ENCODE peak calls at places on chromosome 7, in six cellular contexts. H is fibroblast of villous mesenchyme; U is brain microvascular endothelial cell; A is CD8-positive, alpha-beta T cell; B is body of pancreas; Q is cardiac muscle cell. P is an unnamed sample.

GRCh38 chr7:46525876-46526275 is 604.8 kb upstream of the IGFBP3 start:
- DNase-seq in H (no peak), U (peak; percentile 56), A (no peak), B (peak; percentile 63), Q (peak; percentile 29), P (peak; percentile 91)

GRCh38 chr7:80916770-80917681 is 1.8 kb downstream of the SEMA3C start:
- DNase-seq in H (peak; percentile 47), U (peak; percentile 77), A (no peak), B (no peak), Q (peak; percentile 64), P (peak; percentile 80)

GRCh38 chr7:70736715-70737460 is 395.1 kb upstream of the GALNT17 start:
- DNase-seq in H (peak; percentile 65), U (peak; percentile 56), A (no peak), B (no peak), Q (peak; percentile 82), P (peak; percentile 69)

GRCh38 chr7:43479042-43479441 is 103.9 kb upstream of the STK17A start:
- DNase-seq in H (no peak), U (no peak), A (no peak), B (no peak), Q (no peak), P (no peak)

GRCh38 chr7:158070222-158070920 is 517.3 kb downstream of the PTPRN2 start:
- DNase-seq in H (no peak), U (no peak), A (no peak), B (no peak), Q (no peak), P (no peak)

GRCh38 chr7:94298943-94299342 is 95.8 kb upstream of the COL1A2 start:
- DNase-seq in H (peak; percentile 60), U (peak; percentile 56), A (no peak), B (no peak), Q (peak; percentile 68), P (peak; percentile 77)

GRCh38 chr7:14806886-14807285 is 95.7 kb downstream of the DGKB start:
- DNase-seq in H (no peak), U (no peak), A (no peak), B (no peak), Q (peak; percentile 12), P (peak; percentile 41)

GRCh38 chr7:101099969-101100781 is 14.9 kb downstream of the TRIM56 start:
- DNase-seq in H (peak; percentile 98), U (peak; percentile 100), A (peak; percentile 23), B (peak; percentile 90), Q (peak; percentile 99), P (peak; percentile 99)

GRCh38 chr7:36659638-36660341 is 64.5 kb downstream of the AOAH start:
- DNase-seq in H (no peak), U (no peak), A (no peak), B (no peak), Q (no peak), P (no peak)

GRCh38 chr7:151031011-151031410 is 2.8 kb downstream of the ABCB8 start:
- DNase-seq in H (peak; percentile 75), U (no peak), A (no peak), B (no peak), Q (no peak), P (no peak)

GRCh38 chr7:151034312-151035023 is 6.2 kb downstream of the ABCB8 start:
- DNase-seq in H (no peak), U (no peak), A (no peak), B (no peak), Q (no peak), P (no peak)

GRCh38 chr7:151035024-151035717 is 6.9 kb downstream of the ABCB8 start:
- DNase-seq in H (no peak), U (no peak), A (no peak), B (no peak), Q (no peak), P (no peak)

GRCh38 chr7:151033864-151034249 is 5.6 kb downstream of the ABCB8 start:
- DNase-seq in H (no peak), U (no peak), A (no peak), B (no peak), Q (no peak), P (no peak)

DNA sequence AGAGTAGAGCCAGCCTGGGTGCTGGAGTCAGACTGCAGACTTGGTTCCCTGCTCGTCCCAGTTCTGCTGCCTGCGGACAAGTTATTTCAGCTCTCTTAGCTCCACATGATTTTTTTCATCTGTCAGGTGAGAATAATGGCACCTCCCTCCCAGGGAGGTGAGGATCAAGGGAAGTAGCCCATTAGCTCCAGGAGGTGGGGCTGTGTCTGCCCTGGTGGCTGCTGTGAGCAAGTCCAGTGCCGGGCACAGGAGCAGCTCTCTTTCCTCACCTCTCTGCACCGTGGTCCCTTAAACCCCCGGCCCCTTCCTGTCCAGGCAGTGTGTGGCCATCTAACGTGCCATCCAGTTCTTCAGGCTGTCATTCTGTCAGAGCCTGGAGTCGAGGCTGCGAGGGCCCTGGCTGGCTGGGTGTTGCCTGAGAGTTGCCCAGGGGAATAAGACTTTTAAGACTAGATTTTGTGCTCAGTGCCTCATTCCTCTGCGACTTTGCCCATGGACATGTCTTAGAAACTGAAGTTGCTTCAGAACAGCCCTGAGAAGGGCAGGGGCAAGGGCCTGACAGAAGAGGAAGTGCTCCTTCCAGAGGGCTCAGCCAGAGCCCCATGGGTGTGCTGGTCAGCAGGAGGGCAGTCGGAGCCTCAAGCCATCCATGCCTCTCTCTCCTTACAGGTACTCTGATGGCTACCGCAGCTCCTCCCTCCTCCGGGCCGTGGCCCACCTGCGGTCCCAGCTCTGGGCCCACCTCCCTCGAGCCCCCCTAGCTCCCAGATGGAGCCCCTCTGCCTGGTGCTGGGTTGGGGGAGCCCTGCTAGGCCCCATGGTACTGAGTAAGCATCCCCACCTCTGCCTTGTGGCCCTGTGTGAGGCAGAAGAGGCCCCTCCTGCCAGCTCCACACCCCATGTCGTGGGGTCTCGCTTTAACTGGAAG is 5.0 kb downstream of the ABCB8 start:
- DNase-seq in H (no peak), U (no peak), A (no peak), B (no peak), Q (no peak), P (no peak)
- TF ChIP-seq CTCF in H (no peak), U (peak; percentile 44), A (no peak), B (no peak), Q (no peak), P (peak; percentile 31)

DNA sequence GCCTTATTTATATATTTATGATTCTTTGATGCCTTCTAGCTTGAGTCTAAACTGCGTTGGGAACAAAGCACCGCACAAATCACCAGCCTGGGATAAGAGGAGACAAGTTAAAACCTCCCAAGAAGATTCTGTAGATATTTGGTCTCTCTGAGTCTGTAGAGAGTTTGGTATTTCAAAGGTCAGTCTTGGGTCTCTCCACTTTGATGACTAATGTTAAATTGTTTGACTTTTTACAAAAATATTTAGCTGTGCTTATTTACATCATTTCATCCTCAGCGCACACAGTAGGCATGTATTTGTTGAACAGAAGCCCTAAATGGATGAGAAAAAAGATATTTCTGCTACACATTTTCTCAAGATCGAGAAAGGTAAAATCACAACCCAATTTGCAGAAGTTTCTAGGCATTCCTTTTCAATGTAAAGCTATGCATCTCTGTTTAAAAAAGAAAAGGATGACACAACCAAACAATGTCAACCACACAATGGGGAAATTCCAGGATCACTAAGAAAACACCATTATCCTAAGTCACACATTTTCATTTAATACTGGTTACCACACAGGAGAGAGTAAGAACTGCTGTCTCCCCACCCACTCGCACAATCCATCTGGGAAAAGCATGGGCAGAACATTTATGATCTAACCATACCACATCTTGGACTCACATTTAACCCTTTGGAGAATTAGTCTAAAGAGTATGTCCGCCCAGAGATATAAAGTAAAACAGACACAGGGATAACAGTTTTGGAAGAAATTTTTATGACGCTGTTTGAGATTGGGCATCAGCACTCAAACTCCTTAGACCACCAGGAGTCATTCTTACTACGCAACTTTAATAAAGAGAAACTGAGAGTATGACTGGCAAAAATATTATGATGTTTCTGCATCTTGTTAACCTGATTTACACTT is 4.4 kb downstream of the CDK6 start:
- DNase-seq in H (peak; percentile 88), U (peak; percentile 90), A (no peak), B (no peak), Q (peak; percentile 80), P (peak; percentile 89)
- H3K4me3 ChIP-seq in H (peak overlapping the region; percentile 87), U (peak overlapping the region; percentile 92), A (peak overlapping the region; percentile 85), B (no peak overlapping the region), Q (peak overlapping the region; percentile 82), P (peak overlapping the region; percentile 85)

DNA sequence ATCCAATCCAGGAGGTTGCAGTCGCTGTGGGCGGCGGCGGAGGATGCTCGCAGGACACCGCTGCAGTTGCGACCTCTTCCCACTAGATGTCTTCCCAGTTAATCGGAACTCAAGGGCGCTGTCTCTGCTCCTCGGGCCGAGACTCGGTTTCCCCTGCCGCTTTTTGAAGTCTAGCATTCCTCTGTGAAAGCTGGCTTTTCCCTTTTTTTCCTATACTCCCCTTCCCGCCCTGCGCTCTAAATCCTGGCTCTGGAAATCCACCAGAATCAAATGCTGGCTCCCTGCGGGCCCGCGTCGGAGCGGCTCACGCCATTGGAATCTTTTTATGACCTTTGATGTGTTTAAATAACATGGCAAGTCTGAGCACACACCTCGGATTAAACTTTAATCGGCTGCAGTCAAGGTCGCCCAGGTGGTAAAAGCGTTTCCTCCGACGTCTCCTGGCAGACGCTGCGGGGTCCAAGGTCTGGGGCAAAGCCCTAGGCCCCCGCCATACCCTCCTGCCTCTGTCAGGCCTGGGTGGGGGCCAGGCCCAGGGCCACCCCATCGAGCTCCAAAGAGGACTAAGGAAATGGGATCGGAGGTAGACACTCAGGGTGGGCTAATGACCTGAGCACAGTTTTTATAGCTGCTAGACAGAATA is 10.7 kb upstream of the HOXA13 start:
- DNase-seq in H (peak; percentile 52), U (peak; percentile 40), A (peak; percentile 47), B (peak; percentile 40), Q (peak; percentile 52), P (peak; percentile 61)
- TF ChIP-seq CTCF in H (peak; percentile 82), U (peak; percentile 84), A (peak; percentile 71), B (peak; percentile 29), Q (peak; percentile 85), P (peak; percentile 85)

DNA sequence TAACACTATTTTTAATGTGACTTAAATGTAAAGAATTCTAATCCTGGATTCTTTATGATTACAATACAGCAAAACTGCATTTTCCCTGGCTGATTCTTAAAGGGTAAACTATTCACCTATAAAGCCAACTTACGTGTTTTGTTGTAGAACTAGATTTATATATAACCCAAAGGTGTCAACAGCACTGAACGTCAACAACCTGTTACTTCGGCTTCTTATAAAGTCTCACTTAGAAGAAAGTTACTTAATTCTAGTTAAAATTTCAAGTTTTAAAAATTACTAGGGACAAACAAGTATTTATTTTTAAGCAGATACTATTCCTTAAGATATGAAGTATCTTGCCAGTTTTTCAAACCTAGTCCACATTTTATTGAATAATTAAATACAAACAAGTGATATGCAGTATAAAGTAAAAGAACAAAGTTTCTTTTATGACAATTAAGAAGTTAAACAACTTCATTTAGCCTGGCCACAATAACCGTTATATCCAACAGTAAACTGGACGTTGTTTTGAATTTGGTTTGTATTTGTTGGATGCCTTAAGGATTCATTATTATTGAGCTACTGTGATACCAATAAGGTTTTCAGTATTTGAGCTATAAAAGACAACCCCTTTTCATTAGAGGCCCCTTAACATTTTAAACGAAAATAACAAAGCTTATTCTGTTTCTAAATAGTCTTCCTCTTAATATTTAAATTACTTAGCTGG is 83.2 kb downstream of the SNX10 start:
- DNase-seq in H (no peak), U (no peak), A (no peak), B (no peak), Q (no peak), P (no peak)
- H3K4me3 ChIP-seq in H (no peak overlapping the region), U (no peak overlapping the region), A (no peak overlapping the region), B (no peak overlapping the region), Q (no peak overlapping the region), P (no peak overlapping the region)

GRCh38 chr7:19215421-19215820 is 70.2 kb upstream of the FERD3L start:
- DNase-seq in H (peak; percentile 84), U (peak; percentile 77), A (no peak), B (no peak), Q (peak; percentile 84), P (peak; percentile 94)
- TF ChIP-seq CTCF in H (no peak), U (no peak), A (no peak), B (no peak), Q (no peak), P (no peak)

P was measured in choroid plexus epithelial cell.